ENCODE peak calls at places on chromosomes 11 and 22, in six cellular contexts. Z is Daoy; Q is NCI-H460; I is Right ventricle myocardium superior; M is GM20000; D is activated CD4-positive, alpha-beta T cell treated with anti-CD3 and anti-CD28 coated beads, Interleukin-2, amount 50 U/mL, for 48 hours. E is an unnamed sample.

GRCh38 chr11:64881476-64881875 is 3.1 kb upstream of the EHD1 start:
- DNase-seq in M (no peak), D (no peak), Z (no peak), I (no peak), Q (no peak), E (no peak)

GRCh38 chr11:35404397-35404775 is 15.0 kb downstream of the SLC1A2 start:
- DNase-seq in D (peak), Z (peak), Q (no peak), M (peak), I (no peak), E (peak)

GRCh38 chr22:35589071-35589735 is 27.9 kb downstream of the MB start:
- DNase-seq in I (no peak), Q (peak), D (no peak), M (no peak), Z (peak), E (no peak)

GRCh38 chr11:107996025-107996776 is 12.5 kb upstream of the CUL5 start:
- DNase-seq in Z (no peak), I (no peak), D (no peak), Q (no peak), M (no peak), E (no peak)

GRCh38 chr11:46357483-46357936 is 10.2 kb downstream of the DGKZ start:
- DNase-seq in D (no peak), I (no peak), M (no peak), Z (no peak), Q (no peak), E (no peak)

GRCh38 chr22:46425011-46425410 is 89.5 kb downstream of the TRMU start:
- DNase-seq in D (no peak), M (no peak), Q (no peak), I (no peak), Z (peak), E (no peak)

GRCh38 chr11:132318421-132319157 is 948.2 kb downstream of the NTM start:
- DNase-seq in Q (peak), D (no peak), Z (peak), M (no peak), I (no peak), E (no peak)

GRCh38 chr11:12686246-12687060 is 12.2 kb downstream of the TEAD1 start:
- DNase-seq in Q (no peak), M (no peak), I (no peak), D (no peak), Z (no peak), E (no peak)

GRCh38 chr11:112958670-112959069 is 2.5 kb upstream of the NCAM1 start:
- DNase-seq in D (no peak), M (no peak), Q (no peak), I (no peak), Z (peak), E (no peak)

GRCh38 chr11:12052676-12053605 is 44.5 kb upstream of the DKK3 start:
- DNase-seq in Z (no peak), M (no peak), D (no peak), Q (no peak), I (no peak), E (peak)

GRCh38 chr11:67240575-67241389 is 25.5 kb upstream of the GRK2 start:
- DNase-seq in I (peak), D (peak), Z (peak), M (peak), Q (peak), E (peak)

GRCh38 chr22:48535868-48536690 is 1291.6 kb downstream of the BRD1 start:
- DNase-seq in M (no peak), Z (no peak), D (no peak), I (no peak), Q (no peak), E (no peak)

GRCh38 chr11:65850217-65851082 is 7.5 kb downstream of the CFL1 start:
- DNase-seq in I (no peak), M (no peak), D (no peak), Z (no peak), Q (no peak), E (no peak)

GRCh38 chr11:6357222-6357621 is 33.1 kb upstream of the SMPD1 start:
- DNase-seq in Q (no peak), I (peak), M (no peak), Z (peak), D (peak), E (peak)

GRCh38 chr11:100918551-100919500 is 210.8 kb downstream of the PGR start:
- DNase-seq in Q (no peak), I (no peak), D (no peak), Z (peak), M (no peak), E (no peak)

E was measured in stimulated activated CD4-positive, alpha-beta T cell treated with anti-CD3 and anti-CD28 coated beads, Interleukin-4, amount 100 ng/mL, for 24 hours.